ENCODE peak calls at places on chromosomes 7 and 10, in four cellular contexts. X is H1, C is GM12878, R is K562. G is an unnamed sample.

GRCh38 chr10:6770846-6771245 is 190.8 kb upstream of the PRKCQ start:
- DNase-seq in X (no peak), C (no peak), R (no peak), G (peak; percentile 29)

GRCh38 chr7:117269417-117269816 is 53.4 kb downstream of the WNT2 start:
- DNase-seq in X (no peak), C (no peak), R (no peak), G (peak; percentile 98)

GRCh38 chr10:89954787-89955566 is 253.6 kb downstream of the KIF20B start:
- DNase-seq in X (no peak), C (peak; percentile 21), R (no peak), G (no peak)

GRCh38 chr7:141731476-141732149 is 6.5 kb upstream of the SSBP1 start:
- DNase-seq in C (no peak), R (no peak), X (no peak), G (no peak)

GRCh38 chr7:45709168-45710034 is 135.2 kb downstream of the ADCY1 start:
- DNase-seq in X (no peak), R (no peak), C (no peak), G (peak; percentile 47)

GRCh38 chr7:150428671-150429451 is 21.6 kb upstream of the GIMAP8 start:
- DNase-seq in C (peak; percentile 61), R (no peak), X (no peak), G (peak; percentile 92)

GRCh38 chr10:110212119-110213006 is 5.0 kb downstream of the MXI1 start:
- DNase-seq in C (no peak), X (no peak), R (peak; percentile 73), G (no peak)

GRCh38 chr10:21526952-21527633 is 1.6 kb upstream of the SKIDA1 start:
- DNase-seq in R (peak; percentile 73), X (no peak), C (no peak), G (peak; percentile 58)

GRCh38 chr10:122435212-122435827 is 19.1 kb upstream of the ARMS2 start:
- DNase-seq in X (no peak), C (no peak), R (peak; percentile 21), G (peak; percentile 55)

GRCh38 chr7:4738711-4739527 is 36.5 kb upstream of the AP5Z1 start:
- DNase-seq in X (no peak), R (peak; percentile 92), C (no peak), G (peak; percentile 95)

GRCh38 chr10:132163278-132163765 is 23.4 kb upstream of the DPYSL4 start:
- DNase-seq in R (peak; percentile 73), X (peak; percentile 73), C (no peak), G (no peak)

GRCh38 chr7:160958-161725 is 31.2 kb upstream of the FAM20C start:
- DNase-seq in R (no peak), C (no peak), X (no peak), G (no peak)

GRCh38 chr7:129741743-129742213 is 130.3 kb downstream of the NRF1 start:
- DNase-seq in C (no peak), X (no peak), R (no peak), G (no peak)

GRCh38 chr7:98774893-98775292 is 94.9 kb downstream of the TMEM130 start:
- DNase-seq in R (no peak), X (no peak), C (no peak), G (no peak)

GRCh38 chr10:112792487-112793196 is 157.4 kb upstream of the TCF7L2 start:
- DNase-seq in R (no peak), C (no peak), X (no peak), G (peak; percentile 56)

GRCh38 chr10:109996225-109996624 is 11.6 kb upstream of the ADD3 start:
- DNase-seq in R (peak; percentile 44), X (no peak), C (no peak), G (no peak)

GRCh38 chr7:327305-327931 is 37.4 kb downstream of the FOXL3 start:
- DNase-seq in R (no peak), X (no peak), C (no peak), G (no peak)

GRCh38 chr7:36747969-36748574 is 23.8 kb upstream of the AOAH start:
- DNase-seq in C (no peak), X (no peak), R (no peak), G (no peak)

GRCh38 chr7:158318511-158318913 is 269.1 kb downstream of the PTPRN2 start:
- DNase-seq in X (no peak), C (no peak), R (no peak), G (no peak)

GRCh38 chr7:101856488-101857357 is 39.3 kb downstream of the CUX1 start:
- DNase-seq in X (no peak), C (peak; percentile 95), R (peak; percentile 97), G (peak; percentile 88)

GRCh38 chr10:21329995-21330627 is 195.4 kb downstream of the SKIDA1 start:
- DNase-seq in C (no peak), X (no peak), R (peak; percentile 16), G (peak; percentile 92)

GRCh38 chr7:71244023-71244422 is 112.1 kb downstream of the GALNT17 start:
- DNase-seq in C (no peak), X (no peak), R (no peak), G (no peak)

GRCh38 chr10:130662775-130663174 is 526.6 kb downstream of the GLRX3 start:
- DNase-seq in X (no peak), R (peak; percentile 1), C (no peak), G (no peak)

GRCh38 chr7:29516491-29516890 is 47.1 kb upstream of the PRR15 start:
- DNase-seq in X (no peak), C (no peak), R (no peak), G (no peak)

GRCh38 chr7:131020759-131021219 is 286.8 kb upstream of the KLF14 start:
- DNase-seq in C (peak; percentile 76), X (no peak), R (no peak), G (no peak)

GRCh38 chr10:62308101-62308500 is 39.5 kb upstream of the RTKN2 start:
- DNase-seq in C (no peak), X (no peak), R (no peak), G (peak; percentile 6)

GRCh38 chr7:24727165-24728120 is 29.8 kb downstream of the GSDME start:
- DNase-seq in R (no peak), C (no peak), X (no peak), G (no peak)

GRCh38 chr7:13988011-13988410 is 1.5 kb downstream of the ETV1 start:
- DNase-seq in R (peak; percentile 56), C (no peak), X (no peak), G (peak; percentile 77)

GRCh38 chr7:65974876-65975275 is 7.1 kb downstream of the GUSB start:
- DNase-seq in R (no peak), C (no peak), X (no peak), G (no peak)

GRCh38 chr10:32328499-32328898 is 18.5 kb downstream of the EPC1 start:
- DNase-seq in C (no peak), R (no peak), X (no peak), G (no peak)

GRCh38 chr10:107165007-107165406 is 501 bp upstream of the SORCS1 start:
- DNase-seq in X (no peak), C (no peak), R (no peak), G (no peak)

GRCh38 chr10:120702032-120702431 is 149.1 kb upstream of the WDR11 start:
- DNase-seq in C (no peak), X (no peak), R (no peak), G (no peak)

DNA sequence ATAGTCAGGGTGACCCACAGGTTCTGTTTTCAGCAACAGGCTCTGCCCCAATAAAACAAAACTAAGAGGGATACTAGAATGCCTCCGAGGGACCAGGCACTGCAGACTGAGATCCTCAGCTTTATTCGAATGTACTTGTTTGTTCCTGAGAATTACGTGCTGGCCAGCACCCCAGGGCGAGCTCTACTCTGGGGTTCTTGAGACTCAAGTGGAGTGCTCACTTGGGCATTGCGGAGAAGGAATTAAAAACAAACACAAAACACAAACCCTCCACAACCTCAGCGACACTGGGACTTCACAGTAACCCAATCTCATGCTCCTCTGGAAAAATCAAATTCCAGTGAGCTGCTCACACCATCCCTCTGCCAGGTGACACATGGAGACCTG is 250.7 kb downstream of the TNS3 start:
- DNase-seq in X (no peak), C (no peak), R (no peak), G (no peak)
- TF ChIP-seq CHD1 in X (no peak), C (no peak), R (no peak), G (no peak)

GRCh38 chr7:133112335-133112734 is 30.4 kb upstream of the CHCHD3 start:
- DNase-seq in X (no peak), C (no peak), R (no peak), G (no peak)

GRCh38 chr7:133117432-133117831 is 35.5 kb upstream of the CHCHD3 start:
- DNase-seq in R (no peak), C (no peak), X (no peak), G (no peak)

GRCh38 chr7:133115596-133115995 is 33.7 kb upstream of the CHCHD3 start:
- DNase-seq in X (no peak), R (no peak), C (no peak), G (no peak)

GRCh38 chr7:133112976-133113375 is 31.1 kb upstream of the CHCHD3 start:
- DNase-seq in R (no peak), X (no peak), C (no peak), G (no peak)

GRCh38 chr7:133114519-133114918 is 32.6 kb upstream of the CHCHD3 start:
- DNase-seq in X (no peak), C (no peak), R (no peak), G (no peak)
- TF ChIP-seq CHD1 in X (no peak), C (no peak), R (no peak), G (no peak)

GRCh38 chr10:92810934-92811532 is 37.3 kb upstream of the EXOC6 start:
- DNase-seq in X (no peak), C (peak; percentile 9), R (no peak), G (no peak)

GRCh38 chr10:92809845-92810244 is 38.5 kb upstream of the EXOC6 start:
- DNase-seq in R (no peak), X (no peak), C (no peak), G (no peak)

GRCh38 chr10:92813979-92814378 is 34.3 kb upstream of the EXOC6 start:
- DNase-seq in R (no peak), C (no peak), X (no peak), G (no peak)

GRCh38 chr10:92814790-92815189 is 33.5 kb upstream of the EXOC6 start:
- DNase-seq in X (no peak), C (no peak), R (no peak), G (no peak)

DNA sequence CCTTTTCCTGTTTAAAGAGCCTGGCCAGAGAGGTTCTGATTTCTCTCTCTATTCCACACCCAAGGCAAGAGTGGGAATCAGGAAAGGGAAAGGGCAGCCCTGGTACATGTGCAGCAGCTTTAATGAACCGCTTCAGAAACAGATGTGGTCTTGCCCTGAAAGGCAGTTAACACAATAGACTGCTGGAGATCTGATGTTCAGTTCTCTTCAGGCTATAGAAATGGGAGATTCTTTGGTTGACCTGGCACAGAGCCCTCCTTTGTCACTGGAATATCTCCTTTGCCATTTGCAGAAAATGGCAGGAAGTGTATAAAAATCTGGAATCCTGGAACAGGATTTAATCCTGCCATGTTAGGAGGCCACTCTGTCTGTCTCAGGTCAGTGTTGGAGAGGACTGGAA is 36.3 kb upstream of the EXOC6 start:
- DNase-seq in R (no peak), C (no peak), X (no peak), G (no peak)
- TF ChIP-seq CHD1 in R (no peak), C (no peak), X (no peak), G (no peak)

DNA sequence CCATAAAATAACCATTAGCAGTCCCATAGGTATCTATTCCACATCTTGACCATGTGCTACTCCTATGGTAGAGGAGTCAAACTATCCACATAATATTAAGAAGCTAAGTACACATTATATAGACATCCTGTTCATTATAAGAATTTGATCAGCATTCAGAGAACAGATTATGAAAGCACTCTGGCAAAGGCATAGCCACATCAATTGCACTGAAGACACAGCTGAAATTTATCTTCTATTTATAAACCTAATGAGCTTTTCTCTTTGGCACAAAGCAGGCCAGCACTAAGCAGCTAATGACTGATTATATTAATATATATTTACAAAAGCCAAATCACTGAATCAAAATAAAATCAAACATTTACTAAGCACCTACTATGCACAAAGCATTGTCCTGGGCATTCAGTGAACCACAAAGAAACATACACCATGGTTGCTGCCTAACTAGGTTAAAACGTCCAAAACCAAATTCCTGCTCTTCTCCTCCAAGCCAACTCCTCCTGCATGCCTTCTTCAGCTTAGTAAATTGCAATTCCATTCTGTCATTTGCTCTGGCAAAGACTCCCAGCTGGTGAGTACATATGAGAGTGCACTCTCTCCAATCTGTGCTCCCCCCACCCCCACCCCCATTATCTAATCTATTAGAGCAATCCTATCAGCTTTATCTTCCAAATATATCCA is 122.6 kb upstream of the ASAH2 start:
- DNase-seq in R (no peak), X (no peak), C (no peak), G (peak; percentile 37)
- TF ChIP-seq CHD1 in R (no peak), X (no peak), C (no peak), G (no peak)